ENCODE peak calls at places on chromosome 6, in five cellular contexts. D is neuronal stem cell, K is Daoy, H is SK-N-SH, X is cardiac fibroblast. U is an unnamed sample.

GRCh38 chr6:169859401-169859977 is 108.1 kb downstream of the ERMARD start:
- DNase-seq in X (no peak), H (peak), D (no peak), K (no peak), U (no peak)

GRCh38 chr6:1792989-1793388 is 183.3 kb downstream of the FOXC1 start:
- DNase-seq in X (peak), D (no peak), K (peak), H (no peak), U (peak)

GRCh38 chr6:146770965-146771735 is 172.4 kb downstream of the ADGB start:
- DNase-seq in D (no peak), X (no peak), K (peak), H (no peak), U (no peak)

GRCh38 chr6:119445666-119446622 is 96.4 kb upstream of the MAN1A1 start:
- DNase-seq in H (no peak), X (peak), K (peak), D (no peak), U (no peak)

GRCh38 chr6:7706269-7706668 is 19.6 kb upstream of the BMP6 start:
- DNase-seq in X (no peak), K (no peak), D (no peak), H (no peak), U (no peak)

GRCh38 chr6:99431901-99432300 is 6.8 kb upstream of the PNISR start:
- DNase-seq in K (no peak), X (no peak), D (no peak), H (no peak), U (no peak)

GRCh38 chr6:68994561-68994960 is 359.5 kb downstream of the ADGRB3 start:
- DNase-seq in X (peak), H (no peak), K (no peak), D (no peak), U (no peak)

GRCh38 chr6:1611322-1611571 is 1.5 kb downstream of the FOXC1 start:
- DNase-seq in H (peak), K (peak), X (peak), D (no peak), U (peak)

GRCh38 chr6:44085219-44085618 is 42.0 kb downstream of the MRPL14 start:
- DNase-seq in D (no peak), K (no peak), H (no peak), X (no peak), U (no peak)

GRCh38 chr6:149129401-149130077 is 188.0 kb upstream of the TAB2 start:
- DNase-seq in D (no peak), H (no peak), K (peak), X (peak), U (peak)

GRCh38 chr6:166567107-166567506 is 19.4 kb downstream of the RAMACL start:
- DNase-seq in H (no peak), X (peak), D (no peak), K (peak), U (peak)

GRCh38 chr6:5102266-5102970 is 17.3 kb downstream of the PPP1R3G start:
- DNase-seq in H (no peak), D (no peak), K (no peak), X (no peak), U (no peak)

GRCh38 chr6:109309917-109310316 is 72.3 kb downstream of the CD164 start:
- DNase-seq in D (no peak), X (no peak), H (no peak), K (no peak), U (no peak)

GRCh38 chr6:158174024-158174423 is 5.9 kb downstream of the GTF2H5 start:
- DNase-seq in D (no peak), X (no peak), H (no peak), K (no peak), U (no peak)

GRCh38 chr6:157562997-157563396 is 182.0 kb downstream of the ZDHHC14 start:
- DNase-seq in H (no peak), D (no peak), K (no peak), X (no peak), U (no peak)

GRCh38 chr6:16432075-16433032 is 194.0 kb downstream of the GMPR start:
- DNase-seq in X (peak), D (no peak), K (no peak), H (no peak), U (peak)

GRCh38 chr6:27608916-27609883 is 136.3 kb upstream of the ZNF184 start:
- DNase-seq in D (no peak), K (peak), H (no peak), X (peak), U (peak)

GRCh38 chr6:118080547-118080946 is 173.5 kb downstream of the SLC35F1 start:
- DNase-seq in H (peak), D (no peak), X (no peak), K (no peak), U (no peak)

GRCh38 chr6:117776441-117776840 is 101.2 kb downstream of the NUS1 start:
- DNase-seq in K (no peak), D (no peak), X (peak), H (no peak), U (no peak)

GRCh38 chr6:166752097-166752496 is 125.0 kb upstream of the RPS6KA2 start:
- DNase-seq in H (no peak), X (no peak), K (no peak), D (no peak), U (no peak)

GRCh38 chr6:132236281-132236680 is 165.0 kb downstream of the MOXD1 start:
- DNase-seq in D (no peak), K (no peak), H (no peak), X (no peak), U (no peak)

GRCh38 chr6:108260126-108260808 is 573 bp downstream of the SNX3 start:
- DNase-seq in X (peak), D (peak), K (peak), H (no peak), U (peak)

GRCh38 chr6:157609556-157609955 is 213.5 kb upstream of the SNX9 start:
- DNase-seq in H (no peak), K (no peak), D (no peak), X (no peak), U (no peak)

GRCh38 chr6:9401936-9402335 is 966.6 kb upstream of the SLC35B3 start:
- DNase-seq in H (no peak), X (no peak), K (no peak), D (no peak), U (no peak)

GRCh38 chr6:106197441-106197840 is 111.3 kb downstream of the PRDM1 start:
- DNase-seq in X (no peak), K (no peak), D (no peak), H (no peak), U (no peak)

GRCh38 chr6:137697267-137697938 is 169.7 kb upstream of the TNFAIP3 start:
- DNase-seq in H (no peak), X (peak), D (peak), K (peak), U (peak)